ENCODE peak calls at places on chromosomes 5 and 9, in six cellular contexts. H is endothelial cell of umbilical vein, E is H9, J is psoas muscle, O is Panc1, D is right lobe of liver. U is an unnamed sample. For H3K27me3, the result is how much of the 10 kb centered on the place peaks cover.

GRCh38 chr9:20406344-20406743 is 216.0 kb downstream of the MLLT3 start:
- DNase-seq in H (no peak), E (no peak), J (no peak), O (no peak), D (no peak), U (no peak)

GRCh38 chr5:122007445-122008010 is 45.8 kb downstream of the SRFBP1 start:
- DNase-seq in H (no peak), E (no peak), J (no peak), O (no peak), D (no peak), U (no peak)

GRCh38 chr9:132163457-132163875 is 1.6 kb downstream of the NTNG2 start:
- DNase-seq in H (peak), E (no peak), J (no peak), O (no peak), D (no peak), U (no peak)

GRCh38 chr9:72362118-72362531 is 2.9 kb downstream of the ZFAND5 start:
- DNase-seq in H (peak), E (no peak), J (no peak), O (no peak), D (no peak), U (no peak)

GRCh38 chr5:170522211-170523128 is 18.6 kb downstream of the KCNIP1 start:
- DNase-seq in H (no peak), E (no peak), J (no peak), O (no peak), D (peak), U (no peak)

GRCh38 chr5:33725846-33726245 is 165.9 kb downstream of the ADAMTS12 start:
- DNase-seq in H (no peak), E (no peak), J (no peak), O (no peak), D (no peak), U (no peak)

GRCh38 chr9:110543631-110544051 is 35.9 kb downstream of the SVEP1 start:
- DNase-seq in H (peak), E (peak), J (peak), O (no peak), D (no peak), U (no peak)

GRCh38 chr9:97981828-97982164 is 1.3 kb upstream of the ANP32B start:
- DNase-seq in H (no peak), E (no peak), J (no peak), O (no peak), D (no peak), U (no peak)

GRCh38 chr5:128536229-128536860 is 1.7 kb downstream of the FBN2 start:
- DNase-seq in H (peak), E (peak), J (no peak), O (no peak), D (no peak), U (no peak)

GRCh38 chr9:22654833-22655232 is 208.2 kb downstream of the DMRTA1 start:
- DNase-seq in H (no peak), E (no peak), J (no peak), O (no peak), D (no peak), U (no peak)

GRCh38 chr9:14906654-14907359 is 3.4 kb downstream of the FREM1 start:
- DNase-seq in H (no peak), E (no peak), J (no peak), O (no peak), D (no peak), U (no peak)

GRCh38 chr9:14908221-14909206 is 1.7 kb downstream of the FREM1 start:
- DNase-seq in H (no peak), E (no peak), J (no peak), O (no peak), D (no peak), U (no peak)

GRCh38 chr9:14903040-14903439 is 7.2 kb downstream of the FREM1 start:
- DNase-seq in H (no peak), E (no peak), J (no peak), O (no peak), D (no peak), U (no peak)

GRCh38 chr9:14907360-14907685 is 2.9 kb downstream of the FREM1 start:
- DNase-seq in H (no peak), E (peak), J (no peak), O (no peak), D (no peak), U (no peak)

GRCh38 chr9:14906000-14906399 is 4.2 kb downstream of the FREM1 start:
- DNase-seq in H (no peak), E (no peak), J (no peak), O (no peak), D (no peak), U (no peak)
- H3K27ac ChIP-seq in H (no peak), E (no peak), J (no peak), O (no peak), D (no peak), U (no peak)

DNA sequence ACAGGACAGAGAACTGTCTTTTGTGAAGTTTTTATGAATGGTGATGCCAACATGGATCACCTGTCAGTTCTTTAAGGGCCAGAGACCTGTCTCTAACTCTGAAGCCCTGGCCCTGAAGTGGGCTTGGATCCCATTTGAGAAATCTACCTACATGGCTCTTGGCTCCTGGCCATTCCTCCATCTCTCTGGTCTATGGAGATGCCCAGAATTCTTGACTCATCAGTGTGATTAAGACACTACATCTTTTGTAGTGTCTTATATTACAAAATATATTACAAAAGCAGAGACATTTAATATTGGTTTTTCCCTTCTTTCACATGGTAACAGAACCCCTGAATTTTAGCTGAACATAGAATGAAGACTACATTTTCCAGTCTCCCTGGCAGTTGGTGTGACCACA is 198.2 kb downstream of the SREK1 start:
- DNase-seq in H (no peak), E (no peak), J (no peak), O (no peak), D (no peak), U (no peak)
- H3K27me3 ChIP-seq in H (under half), E (under half), J (under half), O (under half), D (under half), U (under half)

GRCh38 chr5:60992871-60993270 is 47.9 kb downstream of the NDUFAF2 start:
- DNase-seq in H (no peak), E (no peak), J (no peak), O (no peak), D (no peak), U (no peak)
- H3K27ac ChIP-seq in H (no peak), E (no peak), J (no peak), O (no peak), D (no peak), U (no peak)

DNA sequence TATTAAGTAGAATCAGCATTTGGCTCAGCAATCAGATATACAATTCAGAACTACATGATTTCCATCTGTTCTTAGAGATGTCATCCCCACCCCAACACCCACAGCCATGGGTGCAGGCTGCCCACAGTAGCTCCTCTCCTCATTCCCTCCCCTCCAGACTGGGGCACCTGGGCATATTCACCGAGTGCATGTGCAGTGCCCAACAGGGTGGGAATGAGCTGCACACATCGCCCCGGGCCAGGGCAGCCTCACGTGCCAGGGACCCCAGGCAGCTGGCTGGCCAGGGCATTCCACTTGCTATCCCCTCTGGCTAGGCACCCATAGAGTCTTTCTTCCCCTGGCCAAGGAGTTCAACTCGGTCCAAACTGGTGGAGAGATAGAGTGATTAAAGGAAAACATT is 461.9 kb upstream of the NUDT12 start:
- DNase-seq in H (no peak), E (no peak), J (no peak), O (no peak), D (no peak), U (no peak)
- H3K27me3 ChIP-seq in H (under half), E (under half), J (under half), O (under half), D (under half), U (under half)

GRCh38 chr9:92146610-92147009 is 31.4 kb upstream of the SPTLC1 start:
- DNase-seq in H (peak), E (no peak), J (peak), O (no peak), D (no peak), U (no peak)
- H3K27ac ChIP-seq in H (peak), E (no peak), J (no peak), O (no peak), D (no peak), U (no peak)

DNA sequence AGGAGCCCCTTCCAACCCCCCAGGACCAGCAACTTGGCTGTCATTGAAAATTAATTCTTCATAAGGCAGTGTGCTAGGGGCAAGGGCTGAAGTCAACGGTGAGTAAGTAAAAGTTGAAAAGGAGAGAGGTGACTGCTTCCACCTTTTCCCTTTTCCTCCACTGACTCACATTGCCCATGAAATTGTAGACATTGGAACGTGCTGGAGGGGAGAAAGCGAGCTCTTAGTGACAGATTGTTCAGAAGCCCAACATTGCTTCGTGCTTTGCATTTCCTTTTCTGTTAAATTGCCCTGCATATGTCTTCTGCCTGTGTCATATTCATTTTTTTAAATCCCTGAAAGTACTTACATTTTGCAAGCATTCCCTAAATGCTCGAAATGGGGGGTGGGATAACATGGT is 19.0 kb downstream of the GLRA1 start:
- DNase-seq in H (no peak), E (no peak), J (no peak), O (no peak), D (no peak), U (no peak)
- H3K27me3 ChIP-seq in H (under half), E (half or more), J (under half), O (under half), D (under half), U (under half)

DNA sequence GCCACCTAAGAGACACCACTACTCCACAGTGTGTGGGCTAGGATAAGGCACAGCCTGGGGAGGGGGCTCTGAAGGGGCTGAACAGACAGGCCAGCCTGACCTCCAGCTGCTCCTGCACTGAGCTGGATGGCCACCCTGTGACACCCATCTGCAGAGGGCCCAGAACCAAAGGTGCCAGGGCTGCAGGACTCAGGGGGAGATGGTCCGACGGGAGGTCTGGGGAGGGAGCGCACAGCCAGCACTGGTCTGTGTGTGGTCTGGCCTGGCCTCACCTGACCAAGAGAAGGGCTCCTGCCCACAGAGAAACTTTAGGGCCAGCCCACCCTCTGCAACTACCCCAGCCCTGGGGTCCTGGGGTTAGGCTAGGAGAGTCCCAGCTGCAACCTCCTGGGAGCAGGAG is 789 bp downstream of the LTC4S start:
- DNase-seq in H (no peak), E (no peak), J (no peak), O (no peak), D (peak), U (no peak)
- H3K27ac ChIP-seq in H (no peak), E (no peak), J (no peak), O (no peak), D (no peak), U (no peak)

GRCh38 chr5:141017943-141018342 is 33.2 kb upstream of the PCDHB1 start:
- DNase-seq in H (no peak), E (no peak), J (no peak), O (no peak), D (no peak), U (no peak)
- H3K27me3 ChIP-seq in H (under half), E (under half), J (under half), O (under half), D (under half), U (under half)

U was measured in CD4-positive, alpha-beta T cell.